ENCODE peak calls at places on chromosomes 13 and 19, in ten cellular contexts. P is heart left ventricle; V is activated T-helper 1 cell treated with anti-CD3 and anti-CD28 coated beads, Interleukin-2, amount 50 U/mL, for 16 hours; S is body of pancreas; C is psoas muscle; Q is stimulated activated CD4-positive, alpha-beta T cell treated with anti-CD3 and anti-CD28 coated beads, Interleukin-4, amount 100 ng/mL, for 24 hours; X is HFF-Myc; H is fibroblast of villous mesenchyme; E is brain pericyte; O is B cell. K is an unnamed sample.

GRCh38 chr19:46240693-46241092 is 11.2 kb downstream of the IGFL1 start:
- DNase-seq in P (no peak), V (no peak), S (no peak), C (no peak), Q (no peak), X (no peak), H (no peak), E (no peak), O (no peak), K (no peak)

GRCh38 chr19:13812544-13812943 is 17.3 kb downstream of the ZSWIM4 start:
- DNase-seq in P (no peak), V (no peak), S (no peak), C (no peak), Q (no peak), X (no peak), H (no peak), E (no peak), O (no peak), K (no peak)

GRCh38 chr19:10430505-10431253 is 10.3 kb downstream of the PDE4A start:
- DNase-seq in P (peak), V (no peak), S (peak), C (peak), Q (no peak), X (no peak), H (peak), E (no peak), O (no peak), K (no peak)

GRCh38 chr19:3687774-3688706 is 12.2 kb downstream of the PIP5K1C start:
- DNase-seq in P (no peak), V (peak), S (peak), C (no peak), Q (peak), X (no peak), H (no peak), E (no peak), O (peak), K (peak)

GRCh38 chr13:113059891-113060290 is 45.7 kb upstream of the F7 start:
- DNase-seq in P (no peak), V (no peak), S (no peak), C (peak), Q (no peak), X (no peak), H (no peak), E (no peak), O (no peak), K (no peak)

GRCh38 chr19:4164262-4164661 is 10.8 kb downstream of the CREB3L3 start:
- DNase-seq in P (no peak), V (no peak), S (no peak), C (no peak), Q (no peak), X (no peak), H (no peak), E (no peak), O (no peak), K (no peak)

GRCh38 chr13:85659493-85659892 is 139.7 kb downstream of the SLITRK6 start:
- DNase-seq in P (no peak), V (no peak), S (no peak), C (no peak), Q (no peak), X (no peak), H (no peak), E (no peak), O (no peak), K (no peak)

GRCh38 chr19:6970478-6970877 is 50.8 kb downstream of the MBD3L2B start:
- DNase-seq in P (no peak), V (no peak), S (no peak), C (no peak), Q (peak), X (no peak), H (no peak), E (no peak), O (no peak), K (no peak)

GRCh38 chr19:8832132-8833021 is at the start of the genes MBD3L1 and ZNF558:
- DNase-seq in P (peak), V (peak), S (peak), C (peak), Q (peak), X (peak), H (peak), E (peak), O (peak), K (peak)

GRCh38 chr19:5345895-5346386 is 5.3 kb upstream of the PTPRS start:
- DNase-seq in P (no peak), V (no peak), S (no peak), C (no peak), Q (no peak), X (peak), H (peak), E (peak), O (no peak), K (no peak)

GRCh38 chr19:18465214-18465963 is 27.5 kb upstream of the ISYNA1 start:
- DNase-seq in P (no peak), V (no peak), S (no peak), C (no peak), Q (no peak), X (no peak), H (no peak), E (no peak), O (no peak), K (no peak)

GRCh38 chr13:60944016-60944415 is 471.6 kb downstream of the PCDH20 start:
- DNase-seq in P (no peak), V (no peak), S (no peak), C (no peak), Q (no peak), X (no peak), H (no peak), E (no peak), O (no peak), K (no peak)

GRCh38 chr19:44662686-44663085 is 8.6 kb upstream of the CEACAM19 start:
- DNase-seq in P (no peak), V (no peak), S (peak), C (no peak), Q (no peak), X (no peak), H (peak), E (no peak), O (no peak), K (no peak)

GRCh38 chr13:110379905-110380341 is 72.8 kb downstream of the COL4A2 start:
- DNase-seq in P (no peak), V (no peak), S (no peak), C (no peak), Q (no peak), X (no peak), H (peak), E (no peak), O (no peak), K (no peak)

GRCh38 chr13:57740719-57741118 is 109.2 kb downstream of the PCDH17 start:
- DNase-seq in P (peak), V (no peak), S (no peak), C (no peak), Q (no peak), X (no peak), H (no peak), E (no peak), O (no peak), K (peak)

GRCh38 chr13:102132896-102133295 is 269.0 kb downstream of the FGF14 start:
- DNase-seq in P (no peak), V (no peak), S (no peak), C (no peak), Q (no peak), X (no peak), H (no peak), E (no peak), O (no peak), K (no peak)

GRCh38 chr19:23203841-23204344 is 46.3 kb downstream of the ZNF724 start:
- DNase-seq in P (peak), V (no peak), S (no peak), C (peak), Q (no peak), X (no peak), H (no peak), E (no peak), O (no peak), K (no peak)

GRCh38 chr13:77548095-77548494 is 12.6 kb downstream of the SCEL start:
- DNase-seq in P (no peak), V (no peak), S (no peak), C (no peak), Q (no peak), X (no peak), H (no peak), E (no peak), O (no peak), K (no peak)

GRCh38 chr19:9883764-9884163 is 48.6 kb downstream of the PIN1 start:
- DNase-seq in P (no peak), V (no peak), S (no peak), C (no peak), Q (no peak), X (no peak), H (no peak), E (no peak), O (no peak), K (no peak)

K was measured in G401.